ENCODE peak calls at places on chromosomes 5 and 9, in seven cellular contexts. V, S, X, B, A, O and W are unnamed samples.
A peak's percentile ranks its signal among the peaks of the same experiment; 100 is the strongest.

GRCh38 chr5:89735108-89735507 is 674.4 kb downstream of the CETN3 start:
- DNase-seq in X (no peak), B (no peak), S (no peak), A (no peak), O (no peak), V (no peak), W (no peak)

GRCh38 chr9:40884072-40884901 is 244.2 kb downstream of the FOXD4L6 start:
- DNase-seq in S (no peak), B (no peak), V (no peak), X (no peak), A (no peak), O (no peak), W (no peak)

GRCh38 chr9:93908591-93909241 is 46.4 kb downstream of the BARX1 start:
- DNase-seq in O (peak; percentile 29), B (no peak), V (no peak), X (no peak), S (no peak), A (no peak), W (no peak)

GRCh38 chr5:87421307-87421706 is 8.6 kb upstream of the CCNH start:
- DNase-seq in S (no peak), A (no peak), V (no peak), O (no peak), X (no peak), B (no peak), W (no peak)

GRCh38 chr9:120730661-120731514 is 16.6 kb upstream of the MEGF9 start:
- DNase-seq in O (peak; percentile 84), S (no peak), V (no peak), X (no peak), B (no peak), A (no peak), W (no peak)

GRCh38 chr5:171528865-171529264 is 109.4 kb downstream of the FGF18 start:
- DNase-seq in X (no peak), A (no peak), V (no peak), S (no peak), B (no peak), O (no peak), W (no peak)

GRCh38 chr5:168317521-168318147 is 26.2 kb downstream of the WWC1 start:
- DNase-seq in O (peak; percentile 44), A (no peak), B (no peak), X (no peak), V (no peak), S (peak; percentile 98), W (no peak)

GRCh38 chr5:89037090-89037489 is 154.1 kb upstream of the MEF2C start:
- DNase-seq in S (peak; percentile 13), B (peak; percentile 16), O (no peak), A (no peak), X (no peak), V (no peak), W (no peak)

GRCh38 chr5:134938020-134938419 is 29.7 kb upstream of the CATSPER3 start:
- DNase-seq in A (no peak), O (no peak), B (no peak), V (no peak), S (no peak), X (no peak), W (no peak)

GRCh38 chr5:142141463-142141862 is 32.9 kb downstream of the NDFIP1 start:
- DNase-seq in O (no peak), B (no peak), V (no peak), A (no peak), X (no peak), S (no peak), W (no peak)

GRCh38 chr5:36722913-36723312 is 116.5 kb downstream of the SLC1A3 start:
- DNase-seq in V (no peak), A (no peak), O (no peak), S (no peak), X (no peak), B (no peak), W (no peak)

GRCh38 chr5:36726317-36726716 is 119.9 kb downstream of the SLC1A3 start:
- DNase-seq in S (no peak), A (no peak), X (no peak), B (no peak), O (no peak), V (no peak), W (no peak)

GRCh38 chr5:36723921-36724320 is 117.5 kb downstream of the SLC1A3 start:
- DNase-seq in B (no peak), X (no peak), S (no peak), O (no peak), V (no peak), A (no peak), W (no peak)

GRCh38 chr5:36726767-36727166 is 120.4 kb downstream of the SLC1A3 start:
- DNase-seq in A (no peak), X (no peak), B (no peak), O (no peak), S (no peak), V (no peak), W (no peak)

DNA sequence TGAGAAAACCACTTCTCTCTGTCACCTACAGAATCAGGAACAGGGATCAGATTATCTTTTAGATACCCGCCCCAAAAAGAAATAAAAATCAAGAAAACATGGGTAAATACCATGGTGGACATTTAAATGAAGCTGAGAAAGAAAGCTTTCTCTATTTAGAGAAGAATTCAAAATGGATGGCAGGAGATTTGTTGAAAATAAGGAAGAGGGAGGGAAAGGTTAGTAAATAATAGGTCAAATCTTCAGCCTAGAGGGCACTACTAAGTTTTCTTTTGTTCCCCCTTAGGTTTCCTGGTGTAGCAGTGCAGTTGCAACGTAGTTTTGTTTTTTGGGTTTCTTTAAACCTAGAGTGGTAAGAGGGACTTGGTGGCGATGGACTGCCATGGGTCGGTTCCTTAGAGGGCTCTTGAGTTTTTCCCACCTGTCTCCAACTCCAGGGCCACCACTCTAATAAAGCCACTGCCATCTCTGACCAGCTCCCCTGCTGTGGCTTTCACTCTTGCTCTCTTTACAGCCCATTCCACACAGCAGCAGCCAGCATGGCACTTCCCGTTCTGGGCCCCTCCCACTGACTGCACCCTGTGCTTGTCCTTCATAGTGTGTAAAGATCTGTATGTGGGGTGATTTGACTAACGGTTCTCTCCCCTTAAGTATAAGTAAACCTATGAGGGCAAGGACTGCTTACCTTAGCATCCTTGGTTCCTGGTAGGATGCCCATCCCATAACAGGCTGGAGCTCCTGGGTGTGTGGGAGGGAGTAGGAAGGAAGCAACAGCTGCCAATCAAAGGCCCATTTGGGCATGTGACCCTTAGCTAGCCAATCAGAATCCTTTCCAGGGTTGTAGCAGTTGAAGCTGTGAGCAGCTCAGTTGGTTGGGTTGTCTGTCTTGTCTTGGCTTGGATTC is 118.3 kb downstream of the SLC1A3 start:
- DNase-seq in V (no peak), X (peak; percentile 64), B (peak; percentile 36), O (peak; percentile 36), S (peak; percentile 37), A (no peak), W (no peak)
- TF ChIP-seq CTCF in V (no peak), X (no peak), B (no peak), O (no peak), S (no peak), A (no peak), W (no peak)

DNA sequence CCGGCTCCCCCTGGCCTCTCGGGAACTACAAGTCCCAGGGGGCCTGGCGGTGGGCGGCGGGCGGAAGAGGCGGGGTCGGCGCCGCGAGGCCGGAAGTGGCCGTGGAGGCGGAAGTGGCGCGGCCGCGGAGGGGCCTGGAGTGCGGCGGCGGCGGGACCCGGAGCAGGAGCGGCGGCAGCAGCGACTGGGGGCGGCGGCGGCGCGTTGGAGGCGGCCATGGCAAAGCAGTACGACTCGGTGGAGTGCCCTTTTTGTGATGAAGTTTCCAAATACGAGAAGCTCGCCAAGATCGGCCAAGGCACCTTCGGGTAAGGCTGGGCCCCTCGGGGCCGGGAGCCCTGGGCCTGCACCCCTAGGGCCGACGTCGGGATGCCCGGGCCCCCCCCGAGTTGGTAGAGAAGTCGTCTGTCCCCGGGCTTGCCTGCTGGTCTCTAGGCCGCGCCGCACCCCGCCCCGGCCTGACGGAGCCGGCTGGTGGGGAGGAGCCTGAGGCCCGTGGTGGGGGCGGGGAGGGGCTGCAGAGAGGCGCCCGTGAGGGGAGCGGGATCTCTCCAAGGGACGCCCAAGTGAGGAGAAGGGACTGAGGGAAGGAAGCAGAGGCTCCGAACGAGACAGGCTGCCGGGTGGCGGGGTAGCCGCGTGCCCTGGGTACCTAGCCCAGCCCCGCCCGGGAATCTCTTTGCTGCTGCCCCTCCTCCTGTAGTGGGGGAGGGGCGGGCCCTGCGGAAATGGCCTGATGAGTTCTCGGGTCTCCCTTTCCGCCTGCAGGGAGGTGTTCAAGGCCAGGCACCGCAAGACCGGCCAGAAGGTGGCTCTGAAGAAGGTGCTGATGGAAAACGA is at the start of gene CDK9:
- DNase-seq in O (peak; percentile 93), X (peak; percentile 94), V (peak; percentile 90), B (peak; percentile 87), A (peak; percentile 89), S (peak; percentile 94), W (peak; percentile 88)
- TF ChIP-seq POLR2A in O (no peak), X (peak; percentile 75), V (peak; percentile 61), B (peak; percentile 39), A (peak; percentile 82), S (peak; percentile 51), W (no peak)

GRCh38 chr5:79111387-79111959 is at the start of gene BHMT:
- DNase-seq in V (no peak), S (no peak), A (no peak), O (peak; percentile 69), X (no peak), B (no peak), W (no peak)

GRCh38 chr5:79107020-79107796 is 4.4 kb upstream of the BHMT start:
- DNase-seq in A (no peak), V (no peak), B (no peak), O (no peak), X (no peak), S (no peak), W (no peak)

GRCh38 chr5:79111960-79112702 is 522 bp downstream of the BHMT start:
- DNase-seq in A (no peak), X (no peak), S (no peak), B (no peak), O (peak; percentile 32), V (no peak), W (no peak)

GRCh38 chr5:79108792-79109191 is 2.8 kb upstream of the BHMT start:
- DNase-seq in X (no peak), B (no peak), O (no peak), S (no peak), A (no peak), V (no peak), W (no peak)

GRCh38 chr5:79109527-79110492 is 1.8 kb upstream of the BHMT start:
- DNase-seq in V (no peak), X (no peak), A (no peak), B (no peak), O (no peak), S (peak; percentile 36), W (no peak)
- TF ChIP-seq CTCF in V (no peak), X (no peak), A (no peak), B (no peak), O (no peak), S (peak; percentile 45), W (no peak)

GRCh38 chr9:12774861-12775367 is at the start of gene LURAP1L:
- DNase-seq in X (peak; percentile 67), B (peak; percentile 49), A (peak; percentile 66), V (peak; percentile 59), O (peak; percentile 64), S (peak; percentile 86), W (no peak)

GRCh38 chr9:12775373-12775962 is 648 bp downstream of the LURAP1L start:
- DNase-seq in O (no peak), A (peak; percentile 10), V (no peak), B (no peak), S (no peak), X (peak; percentile 19), W (no peak)

GRCh38 chr9:12777149-12778010 is 2.6 kb downstream of the LURAP1L start:
- DNase-seq in A (no peak), X (no peak), S (no peak), V (no peak), B (no peak), O (no peak), W (no peak)

GRCh38 chr9:12776775-12777055 is 1.9 kb downstream of the LURAP1L start:
- DNase-seq in O (no peak), V (no peak), S (no peak), X (no peak), A (no peak), B (no peak), W (no peak)

GRCh38 chr9:12775963-12776774 is 1.3 kb downstream of the LURAP1L start:
- DNase-seq in A (peak; percentile 78), S (peak; percentile 93), B (peak; percentile 85), O (peak; percentile 82), X (peak; percentile 89), V (peak; percentile 86), W (peak; percentile 71)
- TF ChIP-seq POLR2A in A (peak; percentile 39), S (peak; percentile 34), B (no peak), O (no peak), X (peak; percentile 72), V (no peak), W (no peak)